ENCODE peak calls at places on chromosome 3, in seven cellular contexts. J, A, Z, Y, P, D and M are unnamed samples.
A peak's percentile ranks its signal among the peaks of the same experiment; 100 is the strongest.

GRCh38 chr3:190558796-190559195 is 44.9 kb downstream of the IL1RAP start:
- DNase-seq in J (no peak), A (no peak), Z (no peak), Y (no peak), P (no peak), D (no peak), M (no peak)

GRCh38 chr3:188978772-188979171 is 193.0 kb upstream of the TPRG1 start:
- DNase-seq in J (no peak), A (no peak), Z (peak; percentile 45), Y (no peak), P (no peak), D (no peak), M (peak; percentile 70)

GRCh38 chr3:195458188-195458800 is 15.5 kb upstream of the ACAP2 start:
- DNase-seq in J (peak; percentile 32), A (no peak), Z (no peak), Y (no peak), P (no peak), D (no peak), M (no peak)

GRCh38 chr3:5217824-5218595 is 30.5 kb downstream of the EDEM1 start:
- DNase-seq in J (no peak), A (no peak), Z (peak; percentile 29), Y (no peak), P (no peak), D (no peak), M (no peak)

GRCh38 chr3:8539419-8539818 is 37.8 kb downstream of the LMCD1 start:
- DNase-seq in J (peak; percentile 26), A (no peak), Z (no peak), Y (no peak), P (no peak), D (no peak), M (no peak)

GRCh38 chr3:61425356-61425755 is 136.0 kb upstream of the PTPRG start:
- DNase-seq in J (no peak), A (no peak), Z (no peak), Y (no peak), P (no peak), D (no peak), M (no peak)

GRCh38 chr3:141192345-141192744 is 39.3 kb upstream of the PXYLP1 start:
- DNase-seq in J (peak; percentile 93), A (peak; percentile 89), Z (peak; percentile 97), Y (peak; percentile 81), P (peak; percentile 98), D (peak; percentile 100), M (peak; percentile 97)

GRCh38 chr3:98343647-98344507 is 9.8 kb upstream of the OR5K4 start:
- DNase-seq in J (peak; percentile 42), A (peak; percentile 29), Z (no peak), Y (no peak), P (no peak), D (no peak), M (no peak)

GRCh38 chr3:99865321-99865720 is 47.7 kb downstream of the CMSS1 start:
- DNase-seq in J (peak; percentile 77), A (no peak), Z (no peak), Y (no peak), P (no peak), D (no peak), M (no peak)

GRCh38 chr3:114331007-114331406 is 37.2 kb downstream of the TIGIT start:
- DNase-seq in J (no peak), A (no peak), Z (no peak), Y (no peak), P (no peak), D (no peak), M (no peak)

GRCh38 chr3:63576826-63577225 is 75.6 kb upstream of the SNTN start:
- DNase-seq in J (no peak), A (no peak), Z (no peak), Y (no peak), P (no peak), D (no peak), M (no peak)

GRCh38 chr3:25945836-25946235 is 155.9 kb downstream of the OXSM start:
- DNase-seq in J (no peak), A (no peak), Z (no peak), Y (no peak), P (no peak), D (no peak), M (no peak)

GRCh38 chr3:104108522-104108921 is 1258.2 kb upstream of the ALCAM start:
- DNase-seq in J (no peak), A (no peak), Z (no peak), Y (no peak), P (no peak), D (no peak), M (no peak)

GRCh38 chr3:143234521-143234920 is 115.0 kb downstream of the CHST2 start:
- DNase-seq in J (no peak), A (no peak), Z (no peak), Y (no peak), P (no peak), D (no peak), M (no peak)

GRCh38 chr3:11238057-11238456 is 34.1 kb upstream of the ATG7 start:
- DNase-seq in J (peak; percentile 48), A (peak; percentile 13), Z (no peak), Y (no peak), P (no peak), D (no peak), M (no peak)

GRCh38 chr3:42013652-42014442 is 51.9 kb upstream of the ULK4 start:
- DNase-seq in J (no peak), A (no peak), Z (peak; percentile 67), Y (no peak), P (peak; percentile 92), D (no peak), M (peak; percentile 31)

GRCh38 chr3:42014949-42015533 is 53.1 kb upstream of the ULK4 start:
- DNase-seq in J (peak; percentile 66), A (no peak), Z (peak; percentile 85), Y (no peak), P (peak; percentile 87), D (no peak), M (peak; percentile 56)

GRCh38 chr3:42014443-42014945 is 52.6 kb upstream of the ULK4 start:
- DNase-seq in J (peak; percentile 57), A (no peak), Z (no peak), Y (no peak), P (no peak), D (no peak), M (no peak)

GRCh38 chr3:42012378-42012934 is 50.6 kb upstream of the ULK4 start:
- DNase-seq in J (no peak), A (no peak), Z (no peak), Y (no peak), P (no peak), D (no peak), M (no peak)

DNA sequence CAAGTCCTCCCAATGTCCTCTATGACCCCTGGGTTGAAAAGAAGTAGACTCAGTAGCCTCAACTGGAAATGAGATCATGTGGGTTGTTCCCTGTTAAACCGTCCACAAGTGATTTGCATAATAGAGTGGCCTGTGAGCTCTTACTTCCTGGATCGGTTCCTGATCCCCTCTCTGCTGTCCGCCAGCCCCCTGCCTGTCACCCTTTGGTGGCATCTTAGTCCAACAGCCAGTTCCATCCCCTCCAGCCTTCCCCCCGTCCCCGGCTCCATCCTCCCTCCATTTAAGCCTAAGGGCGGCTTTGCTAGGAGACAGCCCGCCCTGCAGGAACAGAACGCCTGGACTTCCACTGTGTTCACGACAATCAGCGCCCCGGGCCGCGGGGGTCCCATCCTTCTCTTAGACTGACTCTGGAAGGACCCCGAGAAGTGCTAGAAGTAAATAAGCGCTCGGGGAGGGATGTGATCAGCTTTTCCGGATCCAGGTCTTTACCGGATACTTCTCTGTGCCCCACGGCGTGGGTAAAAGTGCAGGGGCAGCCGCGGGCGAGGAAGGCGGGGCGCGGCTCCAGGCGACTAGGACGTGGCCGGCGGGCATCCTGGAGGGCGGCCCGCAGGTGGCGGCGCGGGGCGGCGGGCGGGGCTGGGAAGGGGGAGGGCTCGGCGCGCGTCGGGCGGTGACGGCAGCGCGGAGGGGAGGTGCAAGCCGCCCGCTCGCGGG is 51.2 kb upstream of the ULK4 start:
- DNase-seq in J (peak; percentile 72), A (peak; percentile 18), Z (peak; percentile 84), Y (peak; percentile 34), P (peak; percentile 97), D (no peak), M (peak; percentile 56)
- TF ChIP-seq POLR2A in J (no peak), A (no peak), Z (no peak), Y (no peak), P (peak; percentile 31), D (no peak), M (no peak)

GRCh38 chr3:14911651-14912050 is 35.7 kb upstream of the NR2C2 start:
- DNase-seq in J (no peak), A (no peak), Z (no peak), Y (no peak), P (no peak), D (no peak), M (no peak)
- TF ChIP-seq CTCF in J (no peak), A (no peak), Z (no peak), Y (no peak), P (no peak), D (no peak), M (no peak)

GRCh38 chr3:152421162-152421561 is 152.4 kb downstream of the MBNL1 start:
- DNase-seq in J (no peak), A (no peak), Z (no peak), Y (no peak), P (no peak), D (no peak), M (no peak)

GRCh38 chr3:152417181-152417580 is 148.5 kb downstream of the MBNL1 start:
- DNase-seq in J (no peak), A (no peak), Z (no peak), Y (no peak), P (no peak), D (no peak), M (no peak)

DNA sequence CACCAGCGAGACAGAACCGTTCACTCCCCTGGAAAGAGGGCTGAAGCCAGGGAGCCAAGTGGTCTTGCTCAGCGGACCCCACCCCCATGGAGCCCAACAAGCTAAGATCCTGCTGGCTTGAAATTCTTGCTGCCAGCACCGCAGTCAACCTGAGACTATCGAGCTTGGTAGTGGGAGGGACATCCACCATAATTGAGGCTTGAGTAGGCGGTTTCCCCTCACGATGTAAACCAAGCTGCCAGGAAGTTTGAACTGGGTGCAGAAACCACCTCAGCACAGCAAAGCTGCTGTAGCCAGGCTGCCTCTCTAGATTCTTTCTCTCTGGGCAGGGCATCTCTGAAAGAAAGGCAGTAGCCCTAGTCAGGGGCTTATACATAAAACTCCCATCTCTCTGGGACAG is 151.0 kb downstream of the MBNL1 start:
- DNase-seq in J (no peak), A (no peak), Z (no peak), Y (no peak), P (no peak), D (no peak), M (no peak)
- H3K36me3 ChIP-seq in J (peaks cover 28% of the 10 kb centered on the region), A (peaks cover 10% of the 10 kb centered on the region), Z (peaks cover 29% of the 10 kb centered on the region), Y (peaks cover 21% of the 10 kb centered on the region), P (peaks cover 65% of the 10 kb centered on the region), D (peaks cover 57% of the 10 kb centered on the region), M (no peaks in the 10 kb centered on the region)

DNA sequence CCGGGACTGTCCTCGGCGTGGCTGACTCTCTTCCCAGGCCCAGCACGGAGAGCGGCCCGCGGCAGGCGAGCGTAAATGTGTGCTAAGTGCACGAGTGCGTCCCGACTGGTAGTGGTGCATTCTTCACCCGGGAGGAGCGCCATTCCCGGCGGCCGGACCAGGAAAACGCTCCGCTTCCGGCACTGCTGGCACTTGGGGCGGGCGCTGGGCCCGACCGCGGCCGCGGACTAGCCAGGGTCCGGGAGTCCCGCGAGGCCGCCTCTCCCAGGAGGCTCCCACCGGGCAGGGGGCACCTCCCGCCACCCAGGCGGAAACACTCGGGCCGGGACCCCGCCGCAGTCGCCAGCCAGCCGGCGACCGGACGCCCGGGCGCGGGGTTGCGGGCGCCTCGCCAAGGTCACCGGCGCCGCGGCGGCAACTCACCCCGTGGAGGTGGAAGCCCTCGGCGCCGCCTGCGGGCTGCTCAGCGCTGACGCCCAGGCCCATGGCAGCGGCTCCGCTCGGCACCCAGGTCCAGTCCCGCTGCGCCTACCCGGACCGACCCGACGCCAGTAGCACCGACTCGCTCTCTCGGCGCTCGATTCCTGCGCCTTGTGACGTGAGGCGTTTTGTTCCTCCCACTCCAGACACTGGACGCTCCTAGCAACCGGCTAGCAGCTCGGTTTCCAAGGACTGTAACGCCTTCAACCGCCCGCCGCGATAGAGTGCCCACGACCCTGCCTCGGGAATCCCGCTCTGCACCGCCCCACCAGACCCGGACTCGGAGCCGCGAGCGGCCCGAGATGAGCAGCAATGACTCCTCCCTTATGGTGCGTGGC is at the start of the genes GORASP1 and TTC21A:
- DNase-seq in J (peak; percentile 86), A (peak; percentile 65), Z (peak; percentile 94), Y (peak; percentile 23), P (peak; percentile 96), D (peak; percentile 78), M (peak; percentile 91)
- TF ChIP-seq POLR2A in J (peak; percentile 67), A (peak; percentile 15), Z (peak; percentile 90), Y (peak; percentile 76), P (peak; percentile 14), D (peak; percentile 76), M (peak; percentile 90)